ENCODE peak calls at places on chromosome 4, in ten cellular contexts. D is upper lobe of left lung; U is NCI-H1092 treated with DMSO at 0.1 percent for 48 hours; H is endothelial cell; X is astrocyte; B is activated CD4-positive, alpha-beta T cell treated with anti-CD3 and anti-CD28 coated beads for 24 hours; M is fibroblast of the aortic adventitia; N is AG09319; E is H9; G is breast epithelium. L is an unnamed sample.

GRCh38 chr4:88802138-88802537 is 104.5 kb upstream of the NAP1L5 start:
- DNase-seq in D (no peak), U (no peak), H (no peak), X (no peak), B (no peak), M (no peak), N (no peak), E (no peak), G (no peak), L (no peak)

GRCh38 chr4:121358473-121358872 is 22.3 kb downstream of the QRFPR start:
- DNase-seq in D (no peak), U (no peak), H (no peak), X (peak), B (no peak), M (peak), N (no peak), E (no peak), G (no peak), L (no peak)

GRCh38 chr4:8703857-8704495 is 111.4 kb downstream of the CPZ start:
- DNase-seq in D (no peak), U (no peak), H (no peak), X (no peak), B (no peak), M (no peak), N (no peak), E (peak), G (peak), L (no peak)

GRCh38 chr4:1603413-1604135 is 80.5 kb downstream of the FAM53A start:
- DNase-seq in D (peak), U (no peak), H (no peak), X (no peak), B (no peak), M (no peak), N (no peak), E (no peak), G (no peak), L (no peak)

GRCh38 chr4:129092636-129093172 is 635 bp downstream of the SCLT1 start:
- DNase-seq in D (no peak), U (peak), H (no peak), X (peak), B (no peak), M (peak), N (no peak), E (no peak), G (no peak), L (no peak)

GRCh38 chr4:150072906-150073714 is 5.1 kb upstream of the DCLK2 start:
- DNase-seq in D (no peak), U (no peak), H (no peak), X (peak), B (no peak), M (peak), N (peak), E (no peak), G (no peak), L (no peak)

GRCh38 chr4:185033950-185034349 is 15.7 kb downstream of the HELT start:
- DNase-seq in D (no peak), U (no peak), H (no peak), X (no peak), B (no peak), M (no peak), N (no peak), E (no peak), G (no peak), L (no peak)

GRCh38 chr4:180618396-180618795 is 1624.8 kb upstream of the TENM3 start:
- DNase-seq in D (no peak), U (no peak), H (no peak), X (peak), B (no peak), M (no peak), N (no peak), E (no peak), G (no peak), L (no peak)